ENCODE peak calls at places on chromosomes 16 and 17, in six cellular contexts. T is prostate gland, K is transverse colon, W is psoas muscle, U is lower leg skin, N is RWPE1. D is an unnamed sample.

GRCh38 chr16:28140788-28141618 is 70.8 kb downstream of the XPO6 start:
- DNase-seq in T (no peak), W (no peak), K (peak), U (no peak), N (no peak), D (no peak)

GRCh38 chr17:17191346-17191792 is 14.8 kb downstream of the PLD6 start:
- DNase-seq in T (no peak), N (no peak), K (no peak), U (no peak), W (peak), D (no peak)

GRCh38 chr16:60123387-60124023 is 1389.4 kb upstream of the GOT2 start:
- DNase-seq in W (no peak), N (no peak), T (no peak), K (no peak), U (no peak), D (no peak)

GRCh38 chr16:67399218-67399733 is 6.0 kb upstream of the TPPP3 start:
- DNase-seq in W (peak), T (no peak), K (no peak), U (peak), N (no peak), D (peak)

GRCh38 chr16:19389246-19389645 is 28.4 kb upstream of the TMC5 start:
- DNase-seq in T (peak), N (peak), W (no peak), K (peak), U (no peak), D (peak)

GRCh38 chr17:57445772-57446472 is 189.6 kb downstream of the MSI2 start:
- DNase-seq in U (no peak), T (no peak), N (no peak), W (no peak), K (no peak), D (no peak)

GRCh38 chr17:29933379-29933778 is 3.4 kb upstream of the SSH2 start:
- DNase-seq in T (no peak), U (no peak), N (no peak), K (no peak), W (no peak), D (no peak)

GRCh38 chr17:39699818-39700147 is at the start of gene ERBB2:
- DNase-seq in T (peak), N (peak), K (peak), U (peak), W (peak), D (peak)

GRCh38 chr16:46830417-46830901 is 521 bp downstream of the C16orf87 start:
- DNase-seq in T (peak), U (peak), N (peak), K (peak), W (peak), D (peak)

GRCh38 chr16:90010676-90011075 is 8.6 kb downstream of the DBNDD1 start:
- DNase-seq in K (no peak), N (no peak), U (no peak), W (no peak), T (no peak), D (no peak)

GRCh38 chr17:81193470-81194224 is 27.6 kb upstream of the AATK start:
- DNase-seq in K (no peak), T (no peak), N (no peak), W (no peak), U (no peak), D (no peak)

GRCh38 chr16:80100186-80100585 is 440.6 kb upstream of the DYNLRB2 start:
- DNase-seq in K (no peak), U (no peak), N (no peak), W (no peak), T (no peak), D (no peak)

GRCh38 chr16:80103463-80103862 is 437.3 kb upstream of the DYNLRB2 start:
- DNase-seq in U (no peak), N (no peak), T (no peak), W (no peak), K (no peak), D (no peak)

GRCh38 chr16:80097098-80097497 is 443.7 kb upstream of the DYNLRB2 start:
- DNase-seq in T (no peak), W (no peak), U (no peak), K (no peak), N (no peak), D (no peak)

GRCh38 chr16:80105160-80105559 is 435.6 kb upstream of the DYNLRB2 start:
- DNase-seq in U (no peak), N (peak), T (peak), W (no peak), K (no peak), D (no peak)

GRCh38 chr16:80100846-80101451 is 439.8 kb upstream of the DYNLRB2 start:
- DNase-seq in U (no peak), W (no peak), N (no peak), K (no peak), T (no peak), D (no peak)
- TF ChIP-seq CTCF in U (no peak), W (no peak), N (no peak), K (no peak), T (no peak), D (no peak)

DNA sequence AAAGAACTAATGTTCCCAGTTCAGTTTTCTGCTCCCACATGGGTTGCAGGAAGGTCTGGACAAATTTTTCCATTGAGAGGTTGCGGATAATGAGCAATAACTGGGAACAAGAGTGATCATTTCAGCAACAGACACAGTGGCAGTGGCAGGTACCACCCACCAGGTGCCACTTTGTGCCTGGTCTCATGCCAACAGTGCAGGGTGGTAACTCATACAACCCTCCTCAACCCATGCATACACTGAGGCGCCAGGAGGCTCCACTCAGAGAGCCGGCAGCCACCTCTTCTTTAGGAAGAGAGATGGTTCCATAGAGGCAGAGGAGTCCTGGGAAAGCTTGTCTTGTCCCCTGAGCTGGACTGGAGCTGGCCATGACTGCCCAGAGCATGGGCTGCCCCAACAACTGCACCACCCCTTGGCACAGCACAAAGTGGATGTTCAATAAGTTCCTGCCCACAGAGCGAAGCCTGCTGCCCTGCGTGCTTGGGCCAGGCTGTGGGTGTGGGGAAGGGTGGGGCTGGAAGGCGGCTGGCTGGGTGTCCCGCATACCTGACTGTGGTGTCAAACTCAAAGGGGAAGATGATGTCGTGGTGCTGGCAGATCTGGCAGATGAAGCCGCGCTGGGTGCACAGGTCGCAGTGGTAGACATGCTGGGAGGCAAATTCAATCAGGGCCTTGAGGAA is 6.4 kb upstream of the ARHGAP27 start:
- DNase-seq in U (no peak), K (peak), W (peak), N (no peak), T (no peak), D (no peak)
- TF ChIP-seq CTCF in U (no peak), K (no peak), W (no peak), N (no peak), T (no peak), D (no peak)

GRCh38 chr17:76546556-76547182 is 6.8 kb downstream of the PRCD start:
- DNase-seq in N (peak), W (no peak), T (no peak), U (peak), K (no peak), D (no peak)

GRCh38 chr17:76548378-76549214 is 8.8 kb downstream of the PRCD start:
- DNase-seq in N (no peak), K (no peak), W (no peak), T (no peak), U (no peak), D (no peak)

GRCh38 chr17:76549215-76549518 is 9.3 kb downstream of the PRCD start:
- DNase-seq in U (no peak), N (no peak), W (no peak), T (no peak), K (no peak), D (no peak)

GRCh38 chr17:76547183-76547641 is 7.4 kb downstream of the PRCD start:
- DNase-seq in T (peak), K (peak), W (no peak), U (peak), N (no peak), D (peak)

DNA sequence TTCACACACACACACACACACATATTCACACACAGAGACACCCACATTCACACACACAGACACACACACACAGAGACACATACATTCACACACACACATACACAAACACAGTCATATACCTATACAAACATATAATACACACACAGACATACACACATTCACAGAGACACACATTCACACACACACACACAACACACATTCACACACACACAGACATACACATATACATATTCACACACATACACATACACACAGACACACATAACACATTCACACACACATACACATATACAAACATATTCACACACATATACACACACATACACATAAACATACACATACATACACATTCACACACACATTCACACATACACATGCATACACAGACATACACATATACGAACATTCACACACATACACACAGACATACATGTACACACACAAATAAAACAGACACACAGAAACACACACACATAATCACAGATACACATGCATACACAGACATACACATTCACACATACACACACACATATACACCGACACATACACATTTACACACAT is 7.9 kb downstream of the PRCD start:
- DNase-seq in W (no peak), U (no peak), T (no peak), K (no peak), N (no peak), D (no peak)
- TF ChIP-seq CTCF in W (no peak), U (no peak), T (no peak), K (no peak), N (peak), D (no peak)

GRCh38 chr16:2337431-2338296 is 2.9 kb downstream of the ABCA3 start:
- DNase-seq in T (no peak), W (no peak), U (peak), K (no peak), N (no peak), D (no peak)

GRCh38 chr16:2341456-2342447 is 1.2 kb upstream of the ABCA3 start:
- DNase-seq in W (peak), U (peak), N (no peak), K (peak), T (no peak), D (no peak)

GRCh38 chr16:2343211-2343610 is 2.7 kb upstream of the ABCA3 start:
- DNase-seq in T (no peak), W (no peak), K (no peak), U (no peak), N (no peak), D (no peak)

GRCh38 chr16:2340564-2341455 is at the start of gene ABCA3:
- DNase-seq in W (peak), N (peak), K (peak), U (peak), T (peak), D (peak)

DNA sequence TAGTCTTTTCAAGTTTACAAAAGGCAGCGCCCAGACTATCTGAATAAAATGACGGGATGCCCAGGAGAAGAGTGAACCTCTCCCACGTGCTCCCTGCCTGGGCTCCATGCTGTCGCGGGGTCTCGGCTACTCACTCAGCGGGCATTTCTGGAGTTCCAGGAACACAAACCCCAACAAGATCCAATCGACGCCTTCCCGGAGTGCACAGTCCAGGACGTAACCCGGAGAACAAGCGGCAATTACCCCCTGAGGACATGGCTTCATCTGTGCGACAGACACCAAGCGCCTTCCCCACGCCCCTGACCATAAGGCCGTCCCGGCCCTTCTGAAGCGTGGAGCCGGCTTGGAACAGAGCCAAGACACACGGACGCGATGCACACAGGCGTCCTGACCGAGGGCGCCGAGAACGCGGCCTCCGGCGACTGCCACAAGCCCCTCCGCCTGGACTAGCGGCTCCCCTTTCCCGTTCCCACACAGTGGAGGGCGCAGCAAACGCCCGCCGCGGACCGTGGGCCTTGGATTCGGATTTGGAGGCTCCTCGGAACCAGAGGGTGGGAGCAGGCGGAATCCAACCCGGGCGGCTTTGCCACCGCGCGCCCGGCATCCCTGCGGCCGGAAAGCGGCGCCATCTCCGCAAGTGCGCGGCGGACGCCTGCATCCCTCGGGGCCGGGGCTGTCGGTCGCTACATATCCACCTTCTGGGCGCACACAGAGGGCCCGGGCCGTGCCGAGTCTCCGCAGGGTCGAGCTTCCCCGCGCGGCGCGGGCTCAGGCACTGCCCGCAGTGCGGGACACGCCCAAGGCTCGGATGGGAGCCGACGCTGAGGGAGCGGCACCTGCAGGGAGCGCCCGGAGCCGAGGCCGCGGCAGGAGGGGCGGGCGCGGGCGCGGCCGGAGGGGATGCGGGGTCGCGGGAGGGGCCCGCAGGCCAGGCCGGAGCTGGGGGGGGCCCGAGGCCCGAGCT is 725 bp downstream of the ABCA3 start:
- DNase-seq in T (peak), W (peak), N (peak), K (peak), U (peak), D (peak)
- TF ChIP-seq CTCF in T (no peak), W (no peak), N (no peak), K (no peak), U (no peak), D (no peak)

DNA sequence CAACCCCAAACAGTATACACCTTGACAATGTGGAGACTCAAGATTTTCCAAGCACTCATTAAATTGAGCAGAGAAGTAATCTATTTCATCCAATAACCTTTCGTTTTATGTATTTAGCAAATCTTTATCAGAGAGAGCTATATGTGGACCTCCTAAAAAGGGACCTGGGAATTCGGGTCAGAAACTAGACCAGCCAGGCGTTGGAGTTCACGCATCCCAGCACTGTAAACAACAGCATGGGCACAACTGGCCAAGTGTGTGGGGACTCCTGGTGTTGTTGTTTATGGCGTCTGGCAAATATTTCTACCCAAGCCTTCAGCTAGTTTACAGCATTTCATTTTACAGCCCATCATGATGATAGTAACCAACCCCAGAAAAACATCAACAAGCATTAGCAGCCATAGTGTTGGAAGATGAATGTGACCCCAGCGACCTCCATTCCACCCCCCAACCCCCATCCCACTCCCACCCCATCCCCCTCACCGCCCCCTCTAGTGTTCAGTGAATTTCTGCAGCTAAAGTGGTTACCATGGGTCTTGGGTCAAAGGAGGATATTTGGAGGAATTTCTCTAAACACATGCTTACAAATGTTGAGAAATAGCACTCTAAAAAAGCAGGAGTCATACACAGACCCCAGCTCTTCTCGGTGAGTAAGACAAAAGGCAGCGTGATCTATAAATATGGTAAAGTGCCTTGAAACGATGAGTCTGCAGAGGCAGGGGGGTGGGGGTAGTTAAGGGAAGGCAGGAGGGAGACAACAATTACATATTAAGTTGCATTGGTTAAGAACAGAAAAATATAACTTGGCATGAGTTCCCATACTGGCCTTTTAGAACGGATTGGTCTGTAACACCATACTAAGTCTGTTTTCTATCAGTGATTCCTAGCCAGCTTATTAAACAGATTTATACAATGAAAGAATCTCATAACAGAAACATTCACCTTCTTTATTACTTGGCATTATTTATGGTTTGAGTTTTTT is 91.4 kb upstream of the TBX2 start:
- DNase-seq in U (no peak), K (no peak), N (no peak), T (no peak), W (no peak), D (no peak)
- TF ChIP-seq CTCF in U (no peak), K (no peak), N (no peak), T (no peak), W (no peak), D (no peak)

D was measured in endothelial cell.